ENCODE peak calls at places on chromosome 17, in six cellular contexts. One of them, this sample, is unnamed.

GRCh38 chr17:64001763-64002529 is 3.8 kb downstream of the PRR29 start:
- DNase-seq in tibial artery: no peak
- DNase-seq in adrenal gland: peak
- DNase-seq in lower leg skin: no peak
- DNase-seq in astrocyte: no peak
- DNase-seq in testis: no peak
- DNase-seq in this sample: no peak

GRCh38 chr17:18988546-18989173 is 15.9 kb downstream of the FAM83G start:
- DNase-seq in tibial artery: no peak
- DNase-seq in adrenal gland: no peak
- DNase-seq in lower leg skin: no peak
- DNase-seq in astrocyte: no peak
- DNase-seq in testis: no peak
- DNase-seq in this sample: no peak

GRCh38 chr17:38888842-38889241 is 19.0 kb downstream of the LASP1 start:
- DNase-seq in tibial artery: no peak
- DNase-seq in adrenal gland: no peak
- DNase-seq in lower leg skin: no peak
- DNase-seq in astrocyte: no peak
- DNase-seq in testis: no peak
- DNase-seq in this sample: no peak

GRCh38 chr17:39757931-39758873 is 20.5 kb downstream of the GRB7 start:
- DNase-seq in tibial artery: no peak
- DNase-seq in adrenal gland: no peak
- DNase-seq in lower leg skin: no peak
- DNase-seq in astrocyte: peak
- DNase-seq in testis: no peak
- DNase-seq in this sample: no peak

GRCh38 chr17:27915715-27916114 is 22.6 kb upstream of the LYRM9 start:
- DNase-seq in tibial artery: no peak
- DNase-seq in adrenal gland: no peak
- DNase-seq in lower leg skin: no peak
- DNase-seq in astrocyte: no peak
- DNase-seq in testis: no peak
- DNase-seq in this sample: no peak

GRCh38 chr17:82772026-82772425 is 20.2 kb downstream of the TBCD start:
- DNase-seq in tibial artery: no peak
- DNase-seq in adrenal gland: no peak
- DNase-seq in lower leg skin: no peak
- DNase-seq in astrocyte: peak
- DNase-seq in testis: peak
- DNase-seq in this sample: no peak

GRCh38 chr17:39001703-39002637 is 34.8 kb upstream of the FBXO47 start:
- DNase-seq in tibial artery: peak
- DNase-seq in adrenal gland: peak
- DNase-seq in lower leg skin: peak
- DNase-seq in astrocyte: peak
- DNase-seq in testis: peak
- DNase-seq in this sample: no peak

GRCh38 chr17:17021194-17021863 is 20.9 kb upstream of the MPRIP start:
- DNase-seq in tibial artery: peak
- DNase-seq in adrenal gland: no peak
- DNase-seq in lower leg skin: no peak
- DNase-seq in astrocyte: peak
- DNase-seq in testis: peak
- DNase-seq in this sample: no peak

GRCh38 chr17:21194688-21195087 is 19.3 kb downstream of the TMEM11 start:
- DNase-seq in tibial artery: no peak
- DNase-seq in adrenal gland: no peak
- DNase-seq in lower leg skin: peak
- DNase-seq in astrocyte: no peak
- DNase-seq in testis: peak
- DNase-seq in this sample: peak

GRCh38 chr17:44909681-44910144 is 5.6 kb downstream of the GFAP start:
- DNase-seq in tibial artery: no peak
- DNase-seq in adrenal gland: peak
- DNase-seq in lower leg skin: no peak
- DNase-seq in astrocyte: peak
- DNase-seq in testis: no peak
- DNase-seq in this sample: no peak

GRCh38 chr17:78890111-78890897 is 12.7 kb downstream of the CEP295NL start:
- DNase-seq in tibial artery: peak
- DNase-seq in adrenal gland: no peak
- DNase-seq in lower leg skin: peak
- DNase-seq in astrocyte: no peak
- DNase-seq in testis: peak
- DNase-seq in this sample: no peak

GRCh38 chr17:40281663-40282062 is 6.0 kb upstream of the CDC6 start:
- DNase-seq in tibial artery: no peak
- DNase-seq in adrenal gland: no peak
- DNase-seq in lower leg skin: no peak
- DNase-seq in astrocyte: no peak
- DNase-seq in testis: no peak
- DNase-seq in this sample: no peak

DNA sequence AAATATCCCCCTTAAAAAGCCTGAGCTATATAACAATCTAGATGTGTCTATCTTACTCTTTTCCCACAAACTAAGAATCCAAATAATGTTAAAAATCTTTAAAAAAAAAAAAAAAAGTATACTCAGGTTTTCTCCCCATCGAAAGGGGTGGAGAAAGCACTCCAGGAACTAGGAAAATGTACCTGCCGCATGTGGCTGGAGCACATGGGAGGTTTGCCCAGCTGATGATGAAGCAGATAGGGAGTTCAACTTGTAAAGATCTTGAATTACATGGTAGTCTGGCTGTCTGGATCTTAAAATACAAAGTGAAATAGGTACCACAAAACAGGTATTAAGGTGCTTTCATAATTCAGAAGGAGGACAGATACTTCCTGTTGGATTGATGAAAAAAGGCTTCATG is 8.8 kb upstream of the SLFN14 start:
- DNase-seq in tibial artery: no peak
- DNase-seq in adrenal gland: no peak
- DNase-seq in lower leg skin: no peak
- DNase-seq in astrocyte: no peak
- DNase-seq in testis: no peak
- DNase-seq in this sample: no peak
- H3K4me3 ChIP-seq in tibial artery: peak
- H3K4me3 ChIP-seq in adrenal gland: no peak
- H3K4me3 ChIP-seq in lower leg skin: no peak
- H3K4me3 ChIP-seq in astrocyte: peak
- H3K4me3 ChIP-seq in testis: no peak
- H3K4me3 ChIP-seq in this sample: peak

DNA sequence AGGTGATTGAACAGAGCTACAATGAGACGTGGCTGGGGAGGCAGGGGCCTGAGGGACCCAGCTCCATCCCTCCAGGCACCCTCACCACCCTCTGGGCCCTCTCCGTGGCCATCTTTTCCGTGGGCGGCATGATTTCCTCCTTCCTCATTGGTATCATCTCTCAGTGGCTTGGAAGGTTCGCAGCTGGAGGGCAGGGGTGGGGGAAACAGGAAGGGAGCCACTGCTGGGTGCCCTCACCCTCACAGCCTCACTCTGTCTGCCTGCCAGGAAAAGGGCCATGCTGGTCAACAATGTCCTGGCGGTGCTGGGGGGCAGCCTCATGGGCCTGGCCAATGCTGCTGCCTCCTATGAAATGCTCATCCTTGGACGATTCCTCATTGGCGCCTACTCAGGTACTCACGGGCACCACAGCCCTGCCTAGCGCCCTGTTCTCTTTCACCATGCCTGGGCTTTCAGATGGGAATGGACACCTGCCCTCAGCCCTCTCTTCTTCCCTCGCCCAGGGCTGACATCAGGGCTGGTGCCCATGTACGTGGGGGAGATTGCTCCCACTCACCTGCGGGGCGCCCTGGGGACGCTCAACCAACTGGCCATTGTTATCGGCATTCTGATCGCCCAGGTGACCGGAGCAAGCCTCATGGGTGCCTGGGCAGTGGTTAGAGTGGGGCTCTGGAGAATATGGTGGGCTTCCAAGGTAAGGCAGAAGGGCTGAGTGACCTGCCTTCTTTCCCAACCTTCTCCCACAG is 2.1 kb downstream of the SLC2A4 start:
- DNase-seq in tibial artery: no peak
- DNase-seq in adrenal gland: no peak
- DNase-seq in lower leg skin: no peak
- DNase-seq in astrocyte: no peak
- DNase-seq in testis: no peak
- DNase-seq in this sample: no peak
- H3K4me3 ChIP-seq in tibial artery: no peak
- H3K4me3 ChIP-seq in adrenal gland: no peak
- H3K4me3 ChIP-seq in lower leg skin: no peak
- H3K4me3 ChIP-seq in astrocyte: no peak
- H3K4me3 ChIP-seq in testis: no peak
- H3K4me3 ChIP-seq in this sample: no peak

DNA sequence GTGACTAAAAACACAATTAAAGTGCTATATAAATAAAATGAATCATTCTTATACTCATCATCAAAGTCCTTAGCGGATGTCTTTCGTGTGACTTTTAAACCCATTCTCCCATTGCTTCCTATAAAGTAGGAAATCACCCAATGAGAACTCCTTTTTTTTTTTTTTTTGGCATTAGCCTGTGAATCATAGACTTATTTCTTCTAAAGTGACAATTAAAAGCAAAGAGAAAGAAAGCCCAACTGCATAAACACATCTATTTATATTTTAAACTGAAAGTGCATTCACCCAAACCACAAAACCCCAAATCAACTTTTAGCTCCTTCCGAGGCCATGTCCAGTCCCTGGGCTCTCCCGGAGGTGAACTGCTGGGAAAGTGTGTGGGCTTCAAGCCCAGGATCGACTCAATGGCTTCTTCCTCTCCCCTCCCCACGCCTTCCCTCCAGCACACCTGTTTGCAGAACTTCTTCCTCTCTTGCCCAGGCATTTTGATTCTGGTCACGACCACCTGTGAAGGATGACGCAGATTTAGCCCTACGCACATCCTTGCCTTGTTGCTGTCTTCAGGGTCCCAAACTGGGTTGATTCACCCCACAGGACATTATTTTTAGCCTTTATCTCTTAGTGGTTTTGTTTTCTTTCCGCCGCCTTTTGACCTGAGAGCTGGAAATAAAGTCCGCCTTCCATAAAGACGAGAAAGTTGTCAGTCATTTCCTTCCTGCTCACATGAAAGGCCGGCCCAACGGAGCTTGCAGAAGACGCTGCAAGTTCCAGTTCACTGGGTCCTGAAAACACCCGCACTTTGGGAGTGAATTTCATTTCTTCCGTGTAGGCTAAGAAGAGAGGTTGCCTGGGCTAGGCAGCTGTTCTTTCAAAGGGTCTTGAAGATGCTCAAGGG is 166.8 kb downstream of the MAP2K6 start:
- DNase-seq in tibial artery: no peak
- DNase-seq in adrenal gland: no peak
- DNase-seq in lower leg skin: no peak
- DNase-seq in astrocyte: peak
- DNase-seq in testis: no peak
- DNase-seq in this sample: no peak
- H3K4me3 ChIP-seq in tibial artery: no peak
- H3K4me3 ChIP-seq in adrenal gland: no peak
- H3K4me3 ChIP-seq in lower leg skin: no peak
- H3K4me3 ChIP-seq in astrocyte: no peak
- H3K4me3 ChIP-seq in testis: peak
- H3K4me3 ChIP-seq in this sample: no peak

GRCh38 chr17:58331815-58332719 is 3.5 kb upstream of the TSPOAP1 start:
- DNase-seq in tibial artery: peak
- DNase-seq in adrenal gland: peak
- DNase-seq in lower leg skin: no peak
- DNase-seq in astrocyte: no peak
- DNase-seq in testis: peak
- DNase-seq in this sample: no peak
- H3K4me3 ChIP-seq in tibial artery: peak
- H3K4me3 ChIP-seq in adrenal gland: no peak
- H3K4me3 ChIP-seq in lower leg skin: peak
- H3K4me3 ChIP-seq in astrocyte: no peak
- H3K4me3 ChIP-seq in testis: peak
- H3K4me3 ChIP-seq in this sample: no peak

GRCh38 chr17:50866950-50867855 is 1.0 kb upstream of the TOB1 start:
- DNase-seq in tibial artery: peak
- DNase-seq in adrenal gland: peak
- DNase-seq in lower leg skin: peak
- DNase-seq in astrocyte: peak
- DNase-seq in testis: peak
- DNase-seq in this sample: peak
- H3K4me3 ChIP-seq in tibial artery: peak
- H3K4me3 ChIP-seq in adrenal gland: peak
- H3K4me3 ChIP-seq in lower leg skin: peak
- H3K4me3 ChIP-seq in astrocyte: peak
- H3K4me3 ChIP-seq in testis: peak
- H3K4me3 ChIP-seq in this sample: peak

This sample was measured in BE2C.